ENCODE peak calls at places on chromosomes 1 and 21, in nine cellular contexts. T is activated CD8-positive, alpha-beta memory T cell treated with anti-CD3 and anti-CD28 coated beads, Interleukin-2, amount 10 ng/mL, durations not matched to agents 7 days and 5 days; S is naive thymus-derived CD4-positive, alpha-beta T cell; I is activated CD4-positive, alpha-beta T cell treated with anti-CD3 and anti-CD28 coated beads, Interleukin-2, amount 10 ng/mL, durations not matched to agents 24 days and 14 days; R is non-pigmented ciliary epithelial cell; J is AG04449; U is GM23248; X is NCI-H2081 treated with DMSO at 0.1 percent for 48 hours; M is smooth muscle cell of the brain vasculature. L is an unnamed sample.

GRCh38 chr1:228416217-228416971 is at the start of gene TRIM17:
- DNase-seq in T (peak), S (peak), I (peak), R (no peak), J (no peak), U (peak), X (no peak), M (no peak), L (peak)

GRCh38 chr1:67001682-67002425 is 52.1 kb downstream of the SLC35D1 start:
- DNase-seq in T (no peak), S (no peak), I (no peak), R (no peak), J (no peak), U (no peak), X (no peak), M (no peak), L (peak)

GRCh38 chr1:192810253-192810880 is 1.5 kb downstream of the RGS2 start:
- DNase-seq in T (no peak), S (no peak), I (peak), R (no peak), J (no peak), U (no peak), X (peak), M (no peak), L (peak)

GRCh38 chr1:228823200-228823599 is 87.9 kb downstream of the RHOU start:
- DNase-seq in T (no peak), S (no peak), I (no peak), R (no peak), J (no peak), U (no peak), X (no peak), M (no peak), L (no peak)

GRCh38 chr1:65045022-65045786 is 78.9 kb upstream of the JAK1 start:
- DNase-seq in T (no peak), S (no peak), I (no peak), R (no peak), J (no peak), U (no peak), X (no peak), M (no peak), L (no peak)

GRCh38 chr1:204947338-204947737 is 76.7 kb downstream of the NFASC start:
- DNase-seq in T (no peak), S (no peak), I (no peak), R (no peak), J (no peak), U (no peak), X (no peak), M (no peak), L (no peak)

GRCh38 chr1:93304716-93305138 is 41.0 kb upstream of the DR1 start:
- DNase-seq in T (peak), S (peak), I (peak), R (no peak), J (peak), U (peak), X (peak), M (peak), L (peak)

GRCh38 chr1:62989497-62989896 is 205.6 kb downstream of the ATG4C start:
- DNase-seq in T (no peak), S (no peak), I (no peak), R (no peak), J (no peak), U (no peak), X (no peak), M (no peak), L (no peak)

GRCh38 chr1:24926596-24927249 is 3.4 kb downstream of the RUNX3 start:
- DNase-seq in T (no peak), S (no peak), I (no peak), R (no peak), J (no peak), U (peak), X (no peak), M (no peak), L (no peak)

GRCh38 chr1:182149411-182149965 is 88.0 kb upstream of the ZNF648 start:
- DNase-seq in T (peak), S (peak), I (peak), R (peak), J (no peak), U (peak), X (no peak), M (no peak), L (peak)

GRCh38 chr1:153796786-153797659 is 21.8 kb downstream of the SLC27A3 start:
- DNase-seq in T (peak), S (peak), I (peak), R (no peak), J (no peak), U (peak), X (peak), M (no peak), L (peak)

GRCh38 chr21:42754270-42754933 is 101.0 kb downstream of the PDE9A start:
- DNase-seq in T (no peak), S (no peak), I (no peak), R (no peak), J (no peak), U (no peak), X (no peak), M (no peak), L (no peak)

GRCh38 chr1:15952317-15953258 is 23.3 kb downstream of the ZBTB17 start:
- DNase-seq in T (no peak), S (no peak), I (peak), R (peak), J (peak), U (peak), X (no peak), M (peak), L (no peak)

GRCh38 chr1:116586741-116587143 is 15.9 kb upstream of the CD58 start:
- DNase-seq in T (no peak), S (no peak), I (no peak), R (no peak), J (no peak), U (no peak), X (no peak), M (peak), L (no peak)

GRCh38 chr1:35364732-35365131 is 96.2 kb downstream of the ZMYM4 start:
- DNase-seq in T (no peak), S (no peak), I (no peak), R (no peak), J (no peak), U (no peak), X (no peak), M (no peak), L (no peak)

GRCh38 chr1:208047476-208047934 is 136.6 kb upstream of the CD34 start:
- DNase-seq in T (no peak), S (no peak), I (no peak), R (peak), J (no peak), U (peak), X (no peak), M (peak), L (peak)

GRCh38 chr1:23980725-23981063 is 567 bp upstream of the SRSF10 start:
- DNase-seq in T (peak), S (peak), I (peak), R (no peak), J (no peak), U (peak), X (no peak), M (no peak), L (peak)

GRCh38 chr1:165329104-165329503 is 27.4 kb downstream of the LMX1A start:
- DNase-seq in T (no peak), S (no peak), I (no peak), R (no peak), J (no peak), U (no peak), X (no peak), M (no peak), L (no peak)

GRCh38 chr1:115828101-115829022 is 12.6 kb downstream of the NHLH2 start:
- DNase-seq in T (no peak), S (peak), I (no peak), R (peak), J (no peak), U (peak), X (no peak), M (no peak), L (peak)

GRCh38 chr21:14452031-14452778 is 69.3 kb upstream of the HSPA13 start:
- DNase-seq in T (no peak), S (no peak), I (no peak), R (no peak), J (no peak), U (no peak), X (no peak), M (no peak), L (no peak)

GRCh38 chr1:153962088-153963029 is 978 bp downstream of the SLC39A1 start:
- DNase-seq in T (no peak), S (no peak), I (no peak), R (no peak), J (no peak), U (peak), X (no peak), M (no peak), L (peak)

GRCh38 chr1:11838349-11839272 is 9.0 kb downstream of the NPPA start:
- DNase-seq in T (peak), S (peak), I (peak), R (no peak), J (no peak), U (peak), X (no peak), M (peak), L (peak)

GRCh38 chr1:48492392-48492791 is 20.4 kb upstream of the SPATA6 start:
- DNase-seq in T (no peak), S (no peak), I (no peak), R (no peak), J (no peak), U (no peak), X (no peak), M (no peak), L (peak)

GRCh38 chr21:46110499-46111192 is 12.7 kb downstream of the COL6A2 start:
- DNase-seq in T (peak), S (no peak), I (no peak), R (no peak), J (no peak), U (peak), X (no peak), M (no peak), L (peak)

GRCh38 chr1:43232071-43232470 is 37.7 kb upstream of the TMEM125 start:
- DNase-seq in T (no peak), S (no peak), I (no peak), R (peak), J (no peak), U (peak), X (no peak), M (peak), L (no peak)

GRCh38 chr21:45990741-45991605 is 9.4 kb downstream of the COL6A1 start:
- DNase-seq in T (no peak), S (peak), I (peak), R (no peak), J (no peak), U (no peak), X (no peak), M (no peak), L (no peak)

GRCh38 chr1:12444329-12444841 is 173.6 kb downstream of the DHRS3 start:
- DNase-seq in T (no peak), S (no peak), I (no peak), R (no peak), J (no peak), U (no peak), X (no peak), M (no peak), L (no peak)

GRCh38 chr21:41220208-41220733 is 52.3 kb downstream of the BACE2 start:
- DNase-seq in T (no peak), S (no peak), I (no peak), R (no peak), J (no peak), U (peak), X (no peak), M (no peak), L (no peak)

GRCh38 chr1:6624712-6625578 is at the start of gene THAP3:
- DNase-seq in T (peak), S (peak), I (peak), R (no peak), J (no peak), U (peak), X (no peak), M (no peak), L (peak)

GRCh38 chr21:32253215-32253641 is 25.6 kb downstream of the MIS18A start:
- DNase-seq in T (no peak), S (no peak), I (no peak), R (no peak), J (peak), U (peak), X (no peak), M (no peak), L (peak)

GRCh38 chr1:36285450-36286101 is 20.6 kb upstream of the SH3D21 start:
- DNase-seq in T (peak), S (peak), I (peak), R (peak), J (peak), U (peak), X (peak), M (peak), L (peak)

GRCh38 chr1:83583351-83584014 is 415.4 kb downstream of the TTLL7 start:
- DNase-seq in T (no peak), S (no peak), I (peak), R (no peak), J (no peak), U (peak), X (peak), M (no peak), L (no peak)

GRCh38 chr1:42957229-42957879 is 1.3 kb downstream of the SLC2A1 start:
- DNase-seq in T (peak), S (no peak), I (peak), R (no peak), J (no peak), U (no peak), X (no peak), M (no peak), L (no peak)